ENCODE peak calls at places on chromosomes 13 and 19, in ten cellular contexts. X is left ventricle myocardium inferior; G is PC-9; Q is Panc1; I is CD8-positive, alpha-beta T cell; M is tibial nerve; A is upper lobe of right lung; W is A549; P is K562; K is AG04449. R is an unnamed sample.

GRCh38 chr19:10419646-10420443 is 493 bp upstream of the PDE4A start:
- DNase-seq in X (no peak), I (no peak), A (no peak), Q (peak; percentile 61), K (no peak), P (peak; percentile 97), W (peak; percentile 90), M (no peak), G (no peak), R (peak; percentile 73)

GRCh38 chr13:113573065-113573464 is 11.5 kb upstream of the TFDP1 start:
- DNase-seq in M (no peak), P (no peak), G (no peak), Q (no peak), A (no peak), K (no peak), X (no peak), W (no peak), I (no peak), R (no peak)

GRCh38 chr13:108961542-108962125 is 332.2 kb downstream of the MYO16 start:
- DNase-seq in G (peak; percentile 63), P (peak; percentile 47), X (no peak), W (peak; percentile 54), M (no peak), K (no peak), I (peak; percentile 5), Q (peak; percentile 46), A (no peak), R (peak; percentile 54)

GRCh38 chr13:35923347-35923746 is 207.8 kb downstream of the DCLK1 start:
- DNase-seq in P (no peak), Q (no peak), W (peak; percentile 19), K (no peak), M (no peak), I (no peak), X (peak; percentile 26), A (no peak), G (peak; percentile 86), R (no peak)

GRCh38 chr19:32416749-32417469 is 11.3 kb downstream of the DPY19L3 start:
- DNase-seq in X (no peak), A (no peak), P (peak; percentile 18), Q (no peak), I (no peak), W (no peak), M (no peak), K (no peak), G (no peak), R (no peak)

GRCh38 chr13:94617389-94618000 is 15.8 kb downstream of the GPR180 start:
- DNase-seq in G (no peak), K (no peak), A (no peak), W (no peak), I (no peak), Q (no peak), X (no peak), P (peak; percentile 37), M (no peak), R (peak; percentile 34)

GRCh38 chr13:46158983-46159382 is 23.0 kb downstream of the LCP1 start:
- DNase-seq in K (no peak), P (no peak), A (no peak), X (no peak), Q (no peak), M (no peak), I (no peak), W (no peak), G (no peak), R (no peak)

GRCh38 chr19:17719730-17720486 is 628 bp downstream of the MAP1S start:
- DNase-seq in X (no peak), K (no peak), M (no peak), P (no peak), G (peak; percentile 81), W (no peak), I (no peak), A (peak; percentile 83), Q (no peak), R (peak; percentile 15)

GRCh38 chr19:662207-662961 is 630 bp downstream of the RNF126 start:
- DNase-seq in M (no peak), W (peak; percentile 46), I (peak; percentile 59), P (peak; percentile 77), Q (no peak), X (no peak), K (no peak), A (peak; percentile 84), G (peak; percentile 60), R (peak; percentile 80)

GRCh38 chr19:2853015-2853606 is 11.8 kb downstream of the ZNF555 start:
- DNase-seq in Q (no peak), W (no peak), P (no peak), G (no peak), I (no peak), A (no peak), X (no peak), K (no peak), M (no peak), R (no peak)
- H3K4me3 ChIP-seq in Q (no peak overlapping the region), W (no peak overlapping the region), P (no peak overlapping the region), G (no peak overlapping the region), I (no peak overlapping the region), A (no peak overlapping the region), X (no peak overlapping the region), K (no peak overlapping the region), M (no peak overlapping the region), R (no peak overlapping the region)

GRCh38 chr19:16405091-16405490 is 66.7 kb downstream of the EPS15L1 start:
- DNase-seq in X (no peak), W (no peak), A (no peak), I (no peak), Q (no peak), P (no peak), M (no peak), G (no peak), K (no peak), R (no peak)

GRCh38 chr19:16400911-16401675 is 70.7 kb downstream of the EPS15L1 start:
- DNase-seq in W (no peak), Q (no peak), G (no peak), M (no peak), K (no peak), P (no peak), I (no peak), X (no peak), A (no peak), R (no peak)

GRCh38 chr19:16404396-16404795 is 67.4 kb downstream of the EPS15L1 start:
- DNase-seq in W (no peak), G (no peak), X (no peak), A (no peak), M (no peak), K (no peak), Q (no peak), P (no peak), I (no peak), R (no peak)

GRCh38 chr19:16403151-16403977 is 68.4 kb downstream of the EPS15L1 start:
- DNase-seq in G (no peak), M (peak; percentile 68), X (peak; percentile 39), K (no peak), W (no peak), Q (no peak), P (no peak), A (no peak), I (no peak), R (no peak)

GRCh38 chr19:16402076-16402475 is 69.7 kb downstream of the EPS15L1 start:
- DNase-seq in W (no peak), K (no peak), M (no peak), Q (no peak), I (no peak), A (no peak), G (no peak), P (no peak), X (no peak), R (no peak)
- TF ChIP-seq CTCF in W (no peak), K (no peak), M (no peak), Q (no peak), I (no peak), A (no peak), G (no peak), P (no peak), X (no peak), R (no peak)

GRCh38 chr13:97435794-97436193 is 1.8 kb downstream of the RAP2A start:
- DNase-seq in W (no peak), A (no peak), I (no peak), K (no peak), M (no peak), Q (no peak), X (no peak), G (no peak), P (no peak), R (peak; percentile 66)

GRCh38 chr13:97439196-97439595 is 5.2 kb downstream of the RAP2A start:
- DNase-seq in Q (no peak), G (peak; percentile 32), P (no peak), X (no peak), M (no peak), A (no peak), I (no peak), W (no peak), K (no peak), R (no peak)

GRCh38 chr13:97435297-97435682 is 1.3 kb downstream of the RAP2A start:
- DNase-seq in Q (no peak), X (no peak), I (no peak), G (no peak), A (no peak), K (no peak), W (no peak), M (no peak), P (no peak), R (no peak)

GRCh38 chr13:97436845-97437244 is 2.9 kb downstream of the RAP2A start:
- DNase-seq in Q (no peak), P (no peak), K (no peak), W (no peak), G (no peak), I (no peak), M (no peak), A (no peak), X (no peak), R (no peak)

GRCh38 chr13:97437729-97438128 is 3.8 kb downstream of the RAP2A start:
- DNase-seq in X (no peak), W (no peak), Q (no peak), P (no peak), M (no peak), I (no peak), G (no peak), K (no peak), A (no peak), R (peak; percentile 50)
- H3K4me3 ChIP-seq in X (no peak overlapping the region), W (no peak overlapping the region), Q (no peak overlapping the region), P (no peak overlapping the region), M (no peak overlapping the region), I (no peak overlapping the region), G (no peak overlapping the region), K (no peak overlapping the region), A (peak overlapping the region; percentile 9), R (peak overlapping the region; percentile 96)

GRCh38 chr13:85812282-85812681 is 13.1 kb upstream of the SLITRK6 start:
- DNase-seq in P (no peak), A (no peak), Q (no peak), W (no peak), X (no peak), K (no peak), G (no peak), I (no peak), M (no peak), R (no peak)

DNA sequence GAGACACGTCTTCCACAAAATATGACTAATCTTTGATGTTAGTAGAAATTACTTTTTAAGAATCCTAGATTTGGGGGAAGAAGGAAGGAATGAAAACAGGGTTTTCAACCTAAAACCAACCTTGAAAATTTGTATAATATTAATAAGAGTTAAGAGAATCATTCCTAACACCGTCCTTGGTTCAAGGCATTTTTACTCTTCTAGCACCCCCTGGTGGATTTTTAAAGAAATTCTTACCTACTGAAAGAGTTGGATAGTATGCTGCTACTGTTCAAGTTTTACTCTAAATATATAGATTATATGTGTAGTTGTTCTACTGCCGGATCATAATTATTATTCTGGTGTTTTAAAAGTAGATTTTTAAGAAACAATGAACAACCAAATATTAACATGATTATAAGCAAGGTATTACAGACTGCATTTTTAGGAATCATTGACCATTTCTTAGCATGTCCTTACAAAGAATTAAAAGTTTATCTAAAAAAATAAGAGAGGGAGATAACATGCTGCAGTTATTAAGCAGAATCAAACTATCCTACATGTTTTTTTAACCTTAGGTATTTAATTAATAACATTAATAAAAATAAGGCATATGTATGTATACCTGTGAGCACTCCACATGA is 7.4 kb upstream of the SLITRK6 start:
- DNase-seq in W (peak; percentile 61), P (peak; percentile 16), K (peak; percentile 3), A (no peak), M (no peak), G (peak; percentile 37), X (no peak), Q (peak; percentile 17), I (no peak), R (peak; percentile 41)
- TF ChIP-seq CTCF in W (peak; percentile 73), P (no peak), K (peak; percentile 18), A (peak; percentile 68), M (peak; percentile 46), G (peak; percentile 86), X (peak; percentile 67), Q (peak; percentile 44), I (peak; percentile 60), R (peak; percentile 41)

R was measured in GM12865.